ENCODE peak calls at places on chromosomes 7 and 10, in five cellular contexts. P is H9, X is neuronal stem cell, K is IMR-90, H is H1. N is an unnamed sample.

GRCh38 chr7:363626-364025 is 73.7 kb downstream of the FOXL3 start:
- DNase-seq in H (no peak), P (no peak), K (no peak), X (no peak), N (no peak)

GRCh38 chr10:11610855-11611247 is 599 bp downstream of the USP6NL start:
- DNase-seq in H (no peak), K (peak; percentile 37), X (no peak), P (peak; percentile 35), N (peak; percentile 58)

GRCh38 chr10:110335314-110336064 is 30.8 kb upstream of the SMNDC1 start:
- DNase-seq in K (no peak), X (no peak), P (no peak), H (no peak), N (no peak)

GRCh38 chr10:122494173-122494820 is 32.9 kb downstream of the HTRA1 start:
- DNase-seq in P (no peak), H (no peak), X (no peak), K (no peak), N (no peak)

GRCh38 chr7:568031-568680 is 48.5 kb upstream of the PDGFA start:
- DNase-seq in P (no peak), H (no peak), X (no peak), K (no peak), N (no peak)

GRCh38 chr7:132575987-132576722 is at the start of gene PLXNA4:
- DNase-seq in H (no peak), K (no peak), P (no peak), X (no peak), N (peak; percentile 10)

GRCh38 chr10:29635711-29636144 is 957 bp upstream of the SVIL start:
- DNase-seq in K (peak; percentile 18), H (no peak), X (no peak), P (peak; percentile 59), N (peak; percentile 85)

GRCh38 chr7:133478591-133479135 is 225.8 kb downstream of the EXOC4 start:
- DNase-seq in P (no peak), X (no peak), H (no peak), K (no peak), N (no peak)

GRCh38 chr10:12499066-12499465 is 149.7 kb downstream of the CAMK1D start:
- DNase-seq in P (no peak), H (no peak), K (peak; percentile 20), X (no peak), N (no peak)

GRCh38 chr10:80599424-80599847 is 61.7 kb downstream of the SH2D4B start:
- DNase-seq in P (peak; percentile 87), X (peak; percentile 63), K (peak; percentile 22), H (peak; percentile 68), N (peak; percentile 50)

GRCh38 chr7:351256-351655 is 61.3 kb downstream of the FOXL3 start:
- DNase-seq in H (no peak), P (no peak), X (no peak), K (no peak), N (no peak)

GRCh38 chr7:115357213-115357999 is 435.5 kb downstream of the MDFIC start:
- DNase-seq in P (no peak), X (no peak), K (peak; percentile 94), H (no peak), N (peak; percentile 6)

GRCh38 chr7:115354925-115355324 is 433.0 kb downstream of the MDFIC start:
- DNase-seq in P (no peak), H (no peak), X (no peak), K (no peak), N (no peak)

GRCh38 chr7:115359119-115359518 is 437.2 kb downstream of the MDFIC start:
- DNase-seq in P (no peak), H (no peak), X (no peak), K (no peak), N (no peak)

GRCh38 chr7:115359919-115360318 is 438.0 kb downstream of the MDFIC start:
- DNase-seq in H (no peak), X (no peak), P (no peak), K (peak; percentile 33), N (no peak)

GRCh38 chr7:115356139-115356746 is 434.3 kb downstream of the MDFIC start:
- DNase-seq in H (no peak), K (peak; percentile 44), X (no peak), P (no peak), N (peak; percentile 14)
- H3K18ac ChIP-seq in H (no peak overlapping the region), K (peak overlapping the region; percentile 55), X (no peak overlapping the region), P (no peak overlapping the region), N (no peak overlapping the region)

GRCh38 chr7:43290978-43291377 is 178.5 kb downstream of the HECW1 start:
- DNase-seq in X (no peak), P (no peak), H (no peak), K (no peak), N (no peak)
- H2AFZ ChIP-seq in X (no peak overlapping the region), P (no peak overlapping the region), H (no peak overlapping the region), K (no peak overlapping the region), N (no peak overlapping the region)

DNA sequence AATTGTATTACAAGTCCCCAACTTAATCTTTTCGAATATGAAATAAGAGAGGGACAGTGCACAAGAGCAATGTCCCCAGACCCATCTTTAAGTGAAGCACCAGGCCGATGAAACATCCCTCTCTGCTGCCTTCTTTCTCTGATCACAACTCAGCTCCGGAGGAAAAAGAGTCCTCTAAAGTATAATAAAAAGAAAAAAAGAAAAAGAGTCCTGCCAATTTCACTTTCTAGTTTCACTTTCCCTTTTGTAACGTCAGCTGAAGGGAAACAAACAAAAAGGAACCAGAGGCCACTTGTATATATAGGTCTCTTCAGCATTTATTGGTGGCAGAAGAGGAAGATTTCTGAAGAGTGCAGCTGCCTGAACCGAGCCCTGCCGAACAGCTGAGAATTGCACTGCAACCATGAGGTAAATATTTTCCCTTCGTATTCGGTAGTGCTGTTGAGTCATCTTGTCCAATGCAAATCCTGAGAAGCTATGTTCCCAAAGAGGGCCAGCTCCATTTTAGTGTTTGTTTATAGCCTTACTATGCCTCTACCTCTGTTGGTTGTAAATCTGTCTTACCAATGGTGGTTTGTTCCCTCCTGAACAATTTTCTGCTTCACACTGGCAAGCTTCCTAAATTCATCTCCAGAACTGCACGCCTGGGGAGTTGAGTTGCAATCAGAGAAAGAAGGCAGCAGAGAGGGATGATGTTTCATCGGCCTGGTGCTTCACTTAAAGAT is at the start of gene IFIT2:
- DNase-seq in P (no peak), H (no peak), X (no peak), K (peak; percentile 80), N (peak; percentile 88)
- H3K18ac ChIP-seq in P (no peak within 1 kb of the TSS), H (no peak within 1 kb of the TSS), X (no peak within 1 kb of the TSS), K (peak within 1 kb of the TSS; percentile 89), N (peak within 1 kb of the TSS; percentile 91)

DNA sequence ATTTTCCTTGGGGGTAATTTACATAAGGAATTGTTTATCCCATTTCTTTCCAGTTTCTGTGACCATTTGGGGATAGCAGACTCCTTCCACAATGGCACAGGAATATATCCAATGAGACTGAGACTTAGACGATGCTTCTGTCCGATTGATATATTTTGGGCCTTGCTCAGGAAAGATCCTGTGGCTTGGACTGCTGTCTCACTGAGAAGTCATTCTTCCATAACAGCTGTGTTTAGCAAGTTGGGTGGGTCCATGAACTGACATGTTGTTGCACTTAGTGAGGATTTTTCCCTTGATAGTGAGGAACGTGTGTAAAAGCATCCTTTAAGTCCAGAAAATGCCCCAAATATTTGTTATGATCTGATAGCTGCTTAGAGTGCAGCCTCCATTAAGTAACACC is 372.0 kb downstream of the BBS9 start:
- DNase-seq in X (no peak), P (no peak), H (no peak), K (no peak), N (no peak)
- H2AFZ ChIP-seq in X (no peak overlapping the region), P (no peak overlapping the region), H (no peak overlapping the region), K (no peak overlapping the region), N (no peak overlapping the region)

GRCh38 chr10:133307776-133308430 is 769 bp downstream of the TUBGCP2 start:
- DNase-seq in P (peak; percentile 71), X (peak; percentile 48), H (peak; percentile 19), K (peak; percentile 58), N (peak; percentile 80)
- H3K18ac ChIP-seq in P (peak overlapping the region; percentile 78), X (no peak overlapping the region), H (no peak overlapping the region), K (no peak overlapping the region), N (no peak overlapping the region)

GRCh38 chr10:8417631-8418030 is 363.1 kb downstream of the GATA3 start:
- DNase-seq in X (no peak), H (no peak), P (no peak), K (no peak), N (peak; percentile 28)
- H2AFZ ChIP-seq in X (no peak overlapping the region), H (no peak overlapping the region), P (no peak overlapping the region), K (no peak overlapping the region), N (no peak overlapping the region)

DNA sequence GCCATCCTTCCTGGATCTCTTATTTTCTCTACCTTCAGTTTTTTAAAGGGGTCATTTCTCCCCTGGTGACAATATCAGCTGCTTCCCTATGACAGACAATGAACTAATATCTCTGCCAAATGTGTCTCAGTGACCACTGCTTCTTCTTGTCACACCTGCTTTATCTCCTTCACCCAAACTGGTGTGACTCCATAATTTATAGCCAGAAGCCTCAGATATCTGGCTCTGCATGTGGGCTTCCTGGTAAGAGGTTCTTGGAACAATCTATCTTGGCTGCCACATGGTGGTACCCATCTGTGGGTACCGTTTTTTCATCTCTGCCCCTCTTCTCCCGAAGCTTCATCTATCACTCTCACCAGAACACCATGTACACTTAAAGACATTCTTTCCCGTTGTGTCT is 37.0 kb downstream of the CPVL start:
- DNase-seq in H (no peak), P (no peak), X (no peak), K (no peak), N (no peak)
- H3K18ac ChIP-seq in H (no peak overlapping the region), P (no peak overlapping the region), X (no peak overlapping the region), K (no peak overlapping the region), N (no peak overlapping the region)

N was measured in mesenchymal stem cell.